ENCODE peak calls at places on chromosomes 13 and 19, in six cellular contexts. H is HepG2, L is A549, O is GM12878, M is NB4, R is endothelial cell of umbilical vein. Z is an unnamed sample.
A peak's percentile ranks its signal among the peaks of the same experiment; 100 is the strongest.

GRCh38 chr13:46728777-46729176 is 68.2 kb downstream of the ESD start:
- DNase-seq in H (peak; percentile 21), L (peak; percentile 40), O (no peak), M (peak; percentile 66), R (no peak), Z (peak; percentile 29)

GRCh38 chr13:75402787-75403186 is 79.2 kb downstream of the TBC1D4 start:
- DNase-seq in H (peak; percentile 45), L (no peak), O (no peak), M (no peak), R (no peak), Z (no peak)

GRCh38 chr13:99218969-99219368 is 18.3 kb downstream of the UBAC2 start:
- DNase-seq in H (no peak), L (no peak), O (peak; percentile 62), M (no peak), R (no peak), Z (no peak)

GRCh38 chr19:38234615-38235014 is 10.6 kb upstream of the DPF1 start:
- DNase-seq in H (no peak), L (no peak), O (no peak), M (no peak), R (no peak), Z (no peak)

GRCh38 chr19:8367327-8368001 is 3.5 kb downstream of the ANGPTL4 start:
- DNase-seq in H (no peak), L (peak; percentile 79), O (no peak), M (peak; percentile 55), R (peak; percentile 96), Z (peak; percentile 58)

GRCh38 chr13:103102482-103102881 is 36.3 kb upstream of the SLC10A2 start:
- DNase-seq in H (no peak), L (no peak), O (no peak), M (no peak), R (no peak), Z (no peak)

GRCh38 chr13:60627071-60627686 is 230.2 kb downstream of the TDRD3 start:
- DNase-seq in H (peak; percentile 29), L (peak; percentile 24), O (no peak), M (peak; percentile 62), R (peak; percentile 42), Z (peak; percentile 37)

GRCh38 chr19:50242586-50242985 is 39.2 kb downstream of the MYH14 start:
- DNase-seq in H (no peak), L (no peak), O (peak; percentile 35), M (no peak), R (no peak), Z (no peak)

GRCh38 chr19:29812881-29813275 is 1.1 kb downstream of the CCNE1 start:
- DNase-seq in H (no peak), L (no peak), O (no peak), M (no peak), R (no peak), Z (no peak)

GRCh38 chr13:30257433-30258099 is 49.8 kb downstream of the KATNAL1 start:
- DNase-seq in H (no peak), L (no peak), O (no peak), M (no peak), R (no peak), Z (no peak)

GRCh38 chr13:30308548-30308947 is 1.2 kb upstream of the KATNAL1 start:
- DNase-seq in H (no peak), L (peak; percentile 35), O (no peak), M (peak; percentile 75), R (no peak), Z (peak; percentile 44)

GRCh38 chr13:60583911-60584753 is 187.1 kb downstream of the TDRD3 start:
- DNase-seq in H (no peak), L (peak; percentile 6), O (no peak), M (peak; percentile 94), R (no peak), Z (peak; percentile 14)

GRCh38 chr19:40280608-40281221 is 4.4 kb downstream of the AKT2 start:
- DNase-seq in H (no peak), L (no peak), O (no peak), M (no peak), R (no peak), Z (no peak)

GRCh38 chr13:99640260-99640659 is 139.0 kb downstream of the TM9SF2 start:
- DNase-seq in H (no peak), L (no peak), O (no peak), M (no peak), R (no peak), Z (no peak)

GRCh38 chr13:106515635-106516254 is 19.7 kb downstream of the EFNB2 start:
- DNase-seq in H (no peak), L (no peak), O (no peak), M (no peak), R (no peak), Z (no peak)

GRCh38 chr19:18450934-18451836 is 13.3 kb upstream of the ISYNA1 start:
- DNase-seq in H (peak; percentile 63), L (peak; percentile 64), O (no peak), M (peak; percentile 88), R (peak; percentile 65), Z (peak; percentile 85)

GRCh38 chr19:16303755-16304154 is 20.9 kb upstream of the KLF2 start:
- DNase-seq in H (no peak), L (no peak), O (no peak), M (no peak), R (peak; percentile 84), Z (no peak)

GRCh38 chr19:55603581-55604292 is 1.7 kb upstream of the ZNF865 start:
- DNase-seq in H (no peak), L (no peak), O (no peak), M (no peak), R (no peak), Z (peak; percentile 56)

GRCh38 chr13:109146912-109147624 is 517.7 kb downstream of the MYO16 start:
- DNase-seq in H (no peak), L (peak; percentile 91), O (no peak), M (no peak), R (peak; percentile 83), Z (no peak)

DNA sequence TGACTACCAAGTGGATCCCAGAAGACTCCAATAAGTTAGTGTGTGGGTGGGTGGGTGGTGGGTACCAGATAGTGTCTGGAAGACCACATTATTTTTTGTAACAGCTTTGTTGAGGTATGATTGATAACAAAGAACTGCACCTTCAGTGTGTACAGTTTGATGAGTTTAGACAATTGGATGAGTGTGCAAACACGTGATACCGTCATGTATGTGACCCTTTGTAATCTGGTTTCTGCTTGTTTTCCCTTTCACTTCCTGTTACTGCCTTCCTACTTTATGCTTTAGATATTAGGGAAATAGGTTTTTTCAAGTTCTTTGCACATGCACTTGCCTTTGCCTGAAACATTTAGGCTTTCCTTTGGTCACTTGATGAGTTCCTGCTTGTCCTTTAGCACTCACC is 8.5 kb downstream of the RPL21 start:
- DNase-seq in H (no peak), L (no peak), O (no peak), M (no peak), R (peak; percentile 68), Z (no peak)
- TF ChIP-seq MYC in H (no peak), L (no peak), O (no peak), M (no peak), R (no peak), Z (no peak)

DNA sequence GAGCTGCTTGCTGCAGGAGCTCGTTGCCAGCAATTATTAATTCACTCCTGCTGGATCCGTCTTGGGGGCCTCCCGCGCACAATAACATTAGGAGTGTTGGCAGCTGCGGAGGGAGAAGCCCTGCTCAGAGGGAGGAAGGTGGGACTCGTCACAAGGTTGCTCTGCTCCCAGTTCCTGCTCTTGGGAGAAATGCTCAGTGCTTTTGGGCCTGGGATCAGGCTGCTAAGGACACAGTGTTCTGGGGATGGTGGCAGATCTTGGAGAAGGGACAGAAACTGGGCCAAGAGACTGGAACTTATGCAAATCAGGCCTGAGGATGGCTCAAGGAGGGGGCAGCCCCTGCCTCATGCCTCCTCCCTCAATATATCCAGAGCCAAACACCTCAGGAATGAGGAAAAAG is 78.9 kb upstream of the OLFM4 start:
- DNase-seq in H (no peak), L (no peak), O (no peak), M (no peak), R (no peak), Z (no peak)
- TF ChIP-seq MYC in H (no peak), L (no peak), O (no peak), M (no peak), R (no peak), Z (no peak)

GRCh38 chr19:46197314-46198070 is 32.0 kb upstream of the IGFL1 start:
- DNase-seq in H (no peak), L (no peak), O (no peak), M (no peak), R (no peak), Z (no peak)

GRCh38 chr19:46193678-46194077 is 35.9 kb upstream of the IGFL1 start:
- DNase-seq in H (no peak), L (no peak), O (no peak), M (peak; percentile 77), R (no peak), Z (no peak)

GRCh38 chr19:46195104-46195503 is 34.4 kb upstream of the IGFL1 start:
- DNase-seq in H (no peak), L (no peak), O (no peak), M (no peak), R (no peak), Z (no peak)

GRCh38 chr19:46198756-46199155 is 30.8 kb upstream of the IGFL1 start:
- DNase-seq in H (no peak), L (peak; percentile 75), O (no peak), M (no peak), R (no peak), Z (no peak)

GRCh38 chr19:46196410-46197124 is 33.0 kb upstream of the IGFL1 start:
- DNase-seq in H (no peak), L (no peak), O (no peak), M (no peak), R (no peak), Z (no peak)
- TF ChIP-seq MYC in H (no peak), L (no peak), O (no peak), M (no peak), R (no peak), Z (peak; percentile 58)

GRCh38 chr19:19663292-19664120 is at the start of gene ATP13A1:
- DNase-seq in H (peak; percentile 95), L (peak; percentile 95), O (peak; percentile 92), M (peak; percentile 97), R (peak; percentile 96), Z (peak; percentile 96)

GRCh38 chr19:19662344-19662743 is 1.1 kb downstream of the ATP13A1 start:
- DNase-seq in H (no peak), L (no peak), O (no peak), M (no peak), R (no peak), Z (no peak)

GRCh38 chr19:19662866-19663291 is 597 bp downstream of the ATP13A1 start:
- DNase-seq in H (peak; percentile 22), L (no peak), O (no peak), M (peak; percentile 74), R (no peak), Z (peak; percentile 46)

GRCh38 chr19:19661141-19661674 is 2.3 kb downstream of the ATP13A1 start:
- DNase-seq in H (no peak), L (no peak), O (no peak), M (no peak), R (no peak), Z (no peak)

GRCh38 chr19:19661675-19662251 is 1.7 kb downstream of the ATP13A1 start:
- DNase-seq in H (peak; percentile 66), L (no peak), O (peak; percentile 93), M (peak; percentile 81), R (no peak), Z (peak; percentile 32)
- TF ChIP-seq MYC in H (no peak), L (no peak), O (no peak), M (no peak), R (no peak), Z (no peak)